ENCODE peak calls at places on chromosomes 12 and 14, in four cellular contexts. V, E, O and F are unnamed samples.

GRCh38 chr12:127388985-127389384 is 878.0 kb upstream of the TMEM132C start:
- DNase-seq in O (no peak), V (no peak), E (no peak), F (no peak)

GRCh38 chr14:85402546-85403162 is 127.3 kb upstream of the FLRT2 start:
- DNase-seq in O (no peak), E (no peak), V (no peak), F (no peak)

GRCh38 chr12:110165540-110166159 is 41.5 kb downstream of the IFT81 start:
- DNase-seq in E (no peak), V (peak; percentile 18), O (peak; percentile 26), F (no peak)

GRCh38 chr14:69339426-69339825 is 58.7 kb downstream of the ERH start:
- DNase-seq in O (no peak), V (no peak), E (no peak), F (no peak)

GRCh38 chr12:67358686-67359374 is 89.7 kb downstream of the CAND1 start:
- DNase-seq in V (no peak), O (no peak), E (no peak), F (peak; percentile 37)

GRCh38 chr12:68454855-68455254 is 122.7 kb upstream of the MDM1 start:
- DNase-seq in E (no peak), O (no peak), V (no peak), F (no peak)

GRCh38 chr12:44247588-44247987 is 411.7 kb downstream of the TMEM117 start:
- DNase-seq in O (no peak), V (no peak), E (no peak), F (no peak)

GRCh38 chr14:34234258-34234657 is 227.8 kb downstream of the SPTSSA start:
- DNase-seq in O (no peak), E (no peak), V (no peak), F (no peak)

GRCh38 chr12:120760349-120761245 is 35.0 kb downstream of the ACADS start:
- DNase-seq in O (no peak), V (no peak), E (no peak), F (no peak)

GRCh38 chr12:116183741-116184141 is 93.8 kb downstream of the MED13L start:
- DNase-seq in O (no peak), V (no peak), E (no peak), F (no peak)

GRCh38 chr14:80215756-80216581 is 4.7 kb upstream of the DIO2 start:
- DNase-seq in O (no peak), V (no peak), E (no peak), F (no peak)

GRCh38 chr12:69685810-69686209 is 13.3 kb downstream of the BEST3 start:
- DNase-seq in O (no peak), E (no peak), V (no peak), F (no peak)

GRCh38 chr12:1914116-1914911 is 4.1 kb downstream of the CACNA2D4 start:
- DNase-seq in E (no peak), O (no peak), V (no peak), F (no peak)

GRCh38 chr12:6363330-6364036 is 11.9 kb downstream of the SCNN1A start:
- DNase-seq in V (peak; percentile 87), O (no peak), E (peak; percentile 94), F (no peak)

GRCh38 chr12:795305-795704 is 42.9 kb downstream of the WNK1 start:
- DNase-seq in E (no peak), O (no peak), V (no peak), F (no peak)

GRCh38 chr12:27319394-27319793 is 13.2 kb upstream of the BMAL2 start:
- DNase-seq in V (no peak), E (no peak), O (no peak), F (no peak)

GRCh38 chr12:93156091-93156490 is 221.6 kb upstream of the NUDT4 start:
- DNase-seq in O (no peak), E (no peak), V (no peak), F (no peak)

GRCh38 chr14:39988939-39989338 is 556.7 kb upstream of the FBXO33 start:
- DNase-seq in O (no peak), E (no peak), V (no peak), F (no peak)

GRCh38 chr14:59195898-59196297 is 7.4 kb downstream of the DAAM1 start:
- DNase-seq in E (no peak), O (no peak), V (no peak), F (no peak)

GRCh38 chr12:6056406-6057211 is 67.9 kb downstream of the VWF start:
- DNase-seq in O (no peak), V (no peak), E (peak; percentile 13), F (no peak)

GRCh38 chr12:48899651-48900050 is 25.6 kb downstream of the FKBP11 start:
- DNase-seq in O (no peak), E (no peak), V (no peak), F (no peak)

GRCh38 chr14:75905505-75905904 is 76.3 kb downstream of the TGFB3 start:
- DNase-seq in E (no peak), O (no peak), V (no peak), F (peak; percentile 8)

GRCh38 chr12:69425417-69425816 is 44.8 kb upstream of the FRS2 start:
- DNase-seq in E (peak; percentile 33), O (no peak), V (no peak), F (no peak)

GRCh38 chr12:91870872-91871707 is 274.6 kb downstream of the BTG1 start:
- DNase-seq in O (no peak), V (no peak), E (no peak), F (no peak)

GRCh38 chr14:103904493-103905107 is 23.7 kb upstream of the TDRD9 start:
- DNase-seq in E (no peak), O (no peak), V (no peak), F (no peak)

GRCh38 chr12:128797119-128798118 is 26.3 kb downstream of the SLC15A4 start:
- DNase-seq in E (no peak), V (no peak), O (no peak), F (no peak)

GRCh38 chr12:28096649-28097048 is 93.6 kb upstream of the CCDC91 start:
- DNase-seq in E (no peak), V (no peak), O (no peak), F (no peak)

GRCh38 chr12:55250944-55251343 is 6.5 kb downstream of the OR6C74 start:
- DNase-seq in E (no peak), O (no peak), V (no peak), F (no peak)

GRCh38 chr12:90010089-90010488 is 301.5 kb upstream of the ATP2B1 start:
- DNase-seq in E (no peak), V (no peak), O (no peak), F (no peak)

GRCh38 chr12:30796891-30797371 is 42.2 kb upstream of the CAPRIN2 start:
- DNase-seq in E (no peak), V (no peak), O (no peak), F (no peak)

GRCh38 chr14:87409401-87409800 is 583.6 kb downstream of the GALC start:
- DNase-seq in E (no peak), O (no peak), V (no peak), F (no peak)
- TF ChIP-seq SPI1 in E (no peak), O (no peak), V (no peak), F (no peak)

GRCh38 chr12:98406378-98406777 is 109.0 kb upstream of the TMPO start:
- DNase-seq in V (no peak), O (no peak), E (no peak), F (no peak)
- TF ChIP-seq SPI1 in V (no peak), O (no peak), E (no peak), F (no peak)

GRCh38 chr14:99937475-99938244 is 127.6 kb upstream of the EVL start:
- DNase-seq in O (no peak), E (no peak), V (no peak), F (no peak)

GRCh38 chr14:99938896-99939295 is 126.3 kb upstream of the EVL start:
- DNase-seq in V (no peak), O (no peak), E (no peak), F (no peak)

GRCh38 chr14:99936056-99936455 is 129.2 kb upstream of the EVL start:
- DNase-seq in V (no peak), O (no peak), E (no peak), F (no peak)

GRCh38 chr14:99938376-99938775 is 126.8 kb upstream of the EVL start:
- DNase-seq in O (no peak), E (no peak), V (no peak), F (no peak)

GRCh38 chr14:99936738-99937474 is 128.3 kb upstream of the EVL start:
- DNase-seq in O (peak; percentile 62), V (no peak), E (no peak), F (no peak)
- TF ChIP-seq SPI1 in O (peak; percentile 37), V (peak; percentile 23), E (no peak), F (no peak)

DNA sequence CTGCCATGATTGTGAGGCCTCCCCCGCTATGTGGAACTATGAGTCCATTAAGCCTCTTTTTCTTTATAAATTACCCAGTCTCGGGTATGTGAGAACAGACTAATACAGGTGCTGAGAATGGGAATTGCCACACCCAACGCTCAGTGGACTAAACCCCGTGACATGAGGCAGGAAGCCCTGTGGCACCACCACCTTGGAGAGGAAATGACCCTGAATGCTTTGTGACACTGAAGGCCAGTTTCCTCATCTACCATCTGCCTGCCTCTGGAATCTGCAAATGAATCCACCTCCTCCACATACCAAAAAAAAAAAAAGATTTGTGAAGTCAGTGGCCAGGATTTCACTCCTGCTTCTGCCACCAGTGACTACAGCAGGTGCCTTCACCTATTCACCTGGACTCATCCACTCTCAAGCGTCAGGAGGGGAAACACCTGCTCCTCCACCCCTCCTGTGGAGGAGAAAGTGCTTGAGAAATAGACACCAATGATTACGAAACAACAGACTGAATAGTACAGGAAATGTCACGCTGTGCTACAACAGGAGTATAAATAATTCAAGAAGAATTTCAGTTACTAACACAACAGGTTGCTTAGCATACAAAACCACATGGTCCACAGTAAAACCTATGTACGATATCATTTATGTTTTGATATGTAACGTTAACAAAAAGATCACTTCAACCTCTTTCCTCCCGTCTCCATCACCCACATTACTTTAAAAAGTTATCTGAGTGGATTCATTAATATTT is 41.4 kb downstream of the NT5DC3 start:
- DNase-seq in E (no peak), O (no peak), V (no peak), F (peak; percentile 89)
- TF ChIP-seq SPI1 in E (no peak), O (no peak), V (no peak), F (peak; percentile 59)

DNA sequence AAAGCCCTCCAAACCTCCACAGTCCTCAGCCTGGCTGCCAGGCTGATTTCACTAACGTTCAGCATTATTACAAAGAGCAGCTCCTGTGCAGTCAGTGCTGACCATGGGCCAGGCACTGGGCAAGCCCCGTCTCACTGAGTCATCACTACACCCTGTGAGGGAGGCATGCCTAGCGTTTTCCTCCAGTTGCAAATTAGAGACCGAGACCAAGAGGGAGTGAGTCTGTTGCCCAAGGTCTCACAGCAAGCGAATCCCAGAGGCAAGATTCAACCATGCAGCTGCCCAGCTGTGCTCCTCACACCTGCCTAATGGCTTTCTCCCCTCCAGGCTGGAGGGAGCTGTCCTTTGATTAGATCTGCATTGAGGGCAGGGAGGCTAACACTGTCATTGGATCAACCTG is 229.3 kb upstream of the LHX5 start:
- DNase-seq in E (no peak), O (no peak), V (no peak), F (no peak)
- TF ChIP-seq SPI1 in E (no peak), O (no peak), V (no peak), F (no peak)

DNA sequence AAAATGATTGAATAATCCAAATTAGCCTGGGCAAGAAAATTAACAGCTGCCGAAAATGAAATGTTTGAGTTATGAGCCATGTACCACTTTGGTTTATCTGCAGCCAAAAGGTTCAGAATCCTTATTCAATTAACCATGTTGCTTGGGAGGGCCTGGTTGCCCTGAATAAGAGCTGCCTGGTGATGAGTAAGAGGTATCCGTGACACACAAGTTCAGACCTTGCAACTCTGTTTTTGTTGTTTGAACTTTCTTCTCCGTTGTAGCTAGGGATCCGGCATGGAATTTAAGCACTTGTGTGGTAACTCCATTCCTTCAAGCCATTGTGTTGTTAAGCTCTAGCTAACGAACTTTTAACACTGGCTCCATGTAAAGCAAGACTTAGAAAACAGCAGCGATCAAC is 35.7 kb downstream of the FOXA1 start:
- DNase-seq in O (no peak), E (no peak), V (no peak), F (no peak)
- TF ChIP-seq SPI1 in O (no peak), E (no peak), V (no peak), F (no peak)